ENCODE peak calls at places on chromosomes 11 and 22, in four cellular contexts. B is stimulated activated CD8-positive, alpha-beta memory T cell treated with anti-CD3 and anti-CD28 coated beads, Interleukin-15, amount 100 ng/mL, for 4 hours; G is NAMALWA; J is NCI-H187 treated with DMSO at 0.1 percent for 48 hours. K is an unnamed sample.

GRCh38 chr22:48901324-48901723 is 926.3 kb downstream of the BRD1 start:
- DNase-seq in B (no peak), G (no peak), J (no peak), K (no peak)

GRCh38 chr11:76666830-76667229 is 3.7 kb downstream of the LRRC32 start:
- DNase-seq in B (no peak), G (no peak), J (no peak), K (no peak)

GRCh38 chr11:69371731-69372588 is 78.0 kb downstream of the MYEOV start:
- DNase-seq in B (no peak), G (no peak), J (no peak), K (no peak)

GRCh38 chr22:22228921-22229320 is 15.7 kb upstream of the VPREB1 start:
- DNase-seq in B (no peak), G (no peak), J (no peak), K (no peak)

GRCh38 chr11:25593221-25593620 is 738.7 kb upstream of the ANO3 start:
- DNase-seq in B (no peak), G (no peak), J (no peak), K (no peak)

GRCh38 chr11:126748097-126748756 is 252.3 kb downstream of the KIRREL3 start:
- DNase-seq in B (no peak), G (no peak), J (peak; percentile 59), K (no peak)

GRCh38 chr22:46057206-46057605 is 80.2 kb upstream of the WNT7B start:
- DNase-seq in B (no peak), G (no peak), J (no peak), K (no peak)

GRCh38 chr11:44906641-44907040 is 44.0 kb downstream of the TP53I11 start:
- DNase-seq in B (no peak), G (no peak), J (no peak), K (no peak)

GRCh38 chr11:21066030-21066429 is 396.6 kb downstream of the NELL1 start:
- DNase-seq in B (no peak), G (no peak), J (no peak), K (no peak)

GRCh38 chr22:22771696-22772377 is 115.8 kb upstream of the IGLL5 start:
- DNase-seq in B (no peak), G (no peak), J (no peak), K (no peak)

GRCh38 chr11:78798567-78799170 is 224.0 kb upstream of the NARS2 start:
- DNase-seq in B (no peak), G (peak; percentile 65), J (no peak), K (no peak)

K was measured in effector CD8-positive, alpha-beta T cell.